ENCODE peak calls at places on chromosome 15, in nine cellular contexts. A is PC-3, K is IMR-90, V is GM06990, G is SK-N-SH, S is Panc1, M is ovary, D is cardiac muscle cell, B is mammary epithelial cell. N is an unnamed sample. For H3K27me3, the result is how much of the 10 kb centered on the place peaks cover.

GRCh38 chr15:48865387-48866079 is 12.4 kb upstream of the EID1 start:
- DNase-seq in A (no peak), K (peak), D (peak), G (no peak), B (no peak), V (no peak), M (no peak), S (no peak), N (peak)

GRCh38 chr15:93846148-93846547 is 385.2 kb upstream of the MCTP2 start:
- DNase-seq in S (no peak), D (no peak), G (no peak), A (no peak), B (no peak), V (no peak), K (no peak), M (no peak), N (no peak)

GRCh38 chr15:85973584-85974347 is 105.9 kb upstream of the AGBL1 start:
- DNase-seq in K (no peak), M (no peak), B (no peak), S (no peak), G (no peak), V (no peak), D (no peak), A (no peak), N (no peak)

GRCh38 chr15:36896949-36897348 is 203.4 kb downstream of the MEIS2 start:
- DNase-seq in G (no peak), V (no peak), S (no peak), B (no peak), M (no peak), K (no peak), D (no peak), A (no peak), N (no peak)

GRCh38 chr15:78365931-78366330 is 25.8 kb downstream of the CRABP1 start:
- DNase-seq in K (no peak), D (peak), V (no peak), M (no peak), S (no peak), A (peak), B (no peak), G (no peak), N (peak)

GRCh38 chr15:71390101-71390500 is 274.8 kb downstream of the THSD4 start:
- DNase-seq in S (no peak), V (no peak), A (peak), K (no peak), M (no peak), B (no peak), D (no peak), G (no peak), N (peak)

GRCh38 chr15:52103217-52104207 is 9.1 kb downstream of the BCL2L10 start:
- DNase-seq in K (peak), A (peak), V (peak), D (peak), G (no peak), B (peak), M (no peak), S (peak), N (peak)

GRCh38 chr15:87850916-87851315 is 405.6 kb downstream of the NTRK3 start:
- DNase-seq in M (no peak), G (no peak), S (no peak), K (no peak), V (no peak), D (peak), B (no peak), A (no peak), N (no peak)

GRCh38 chr15:92429378-92430066 is 35.8 kb downstream of the ST8SIA2 start:
- DNase-seq in D (peak), M (no peak), K (peak), S (peak), B (peak), V (no peak), A (peak), G (peak), N (peak)

GRCh38 chr15:96692826-96693225 is 362.3 kb downstream of the NR2F2 start:
- DNase-seq in B (no peak), A (no peak), M (no peak), V (no peak), K (no peak), G (no peak), D (no peak), S (no peak), N (peak)

GRCh38 chr15:55942332-55942731 is 51.1 kb downstream of the NEDD4 start:
- DNase-seq in V (no peak), S (no peak), A (no peak), M (no peak), G (no peak), K (no peak), B (no peak), D (peak), N (no peak)

GRCh38 chr15:68794869-68795268 is 25.8 kb downstream of the ANP32A start:
- DNase-seq in V (no peak), K (no peak), G (no peak), M (no peak), S (no peak), A (no peak), B (no peak), D (no peak), N (no peak)

GRCh38 chr15:72217216-72217615 is 13.8 kb downstream of the PKM start:
- DNase-seq in D (no peak), K (no peak), B (no peak), M (no peak), S (no peak), A (no peak), G (no peak), V (no peak), N (no peak)

GRCh38 chr15:50506121-50506520 is 40.3 kb downstream of the USP50 start:
- DNase-seq in G (no peak), A (no peak), B (no peak), V (no peak), S (no peak), K (no peak), D (no peak), M (peak), N (no peak)

GRCh38 chr15:66042624-66043023 is 173.3 kb downstream of the RAB11A start:
- DNase-seq in D (no peak), V (no peak), K (no peak), G (no peak), S (no peak), B (peak), M (no peak), A (no peak), N (no peak)

GRCh38 chr15:48566669-48567068 is 78.8 kb downstream of the FBN1 start:
- DNase-seq in D (peak), B (no peak), A (no peak), S (no peak), K (peak), V (no peak), M (no peak), G (no peak), N (no peak)

GRCh38 chr15:67444100-67444499 is 76.8 kb upstream of the C15orf61 start:
- DNase-seq in M (no peak), B (no peak), G (no peak), V (no peak), D (no peak), K (no peak), S (no peak), A (no peak), N (no peak)

GRCh38 chr15:55546718-55547117 is 38.7 kb upstream of the DNAAF4 start:
- DNase-seq in V (no peak), D (peak), K (peak), A (peak), M (no peak), S (no peak), G (no peak), B (no peak), N (no peak)

GRCh38 chr15:92808611-92809063 is 91.5 kb upstream of the CHD2 start:
- DNase-seq in S (no peak), M (peak), V (no peak), A (peak), B (peak), K (peak), G (peak), D (peak), N (no peak)

GRCh38 chr15:83012038-83012490 is 625 bp upstream of the C15orf40 start:
- DNase-seq in D (no peak), S (no peak), K (no peak), V (no peak), G (no peak), B (no peak), A (no peak), M (no peak), N (peak)

GRCh38 chr15:82852906-82853635 is 43.6 kb downstream of the WHAMM start:
- DNase-seq in G (no peak), K (no peak), M (no peak), V (no peak), D (no peak), A (no peak), B (no peak), S (no peak), N (peak)

GRCh38 chr15:65857718-65858402 is 11.4 kb upstream of the RAB11A start:
- DNase-seq in D (no peak), S (no peak), V (no peak), G (no peak), A (no peak), K (no peak), B (no peak), M (no peak), N (no peak)

GRCh38 chr15:85316244-85316934 is 64.0 kb upstream of the AKAP13 start:
- DNase-seq in D (no peak), M (no peak), A (peak), K (peak), B (no peak), G (no peak), V (no peak), S (no peak), N (no peak)

GRCh38 chr15:64596701-64597468 is 136.5 kb downstream of the ZNF609 start:
- DNase-seq in K (peak), M (no peak), A (no peak), V (peak), D (peak), G (no peak), S (no peak), B (no peak), N (peak)

GRCh38 chr15:69883306-69883705 is 214.4 kb downstream of the TLE3 start:
- DNase-seq in S (no peak), B (no peak), M (no peak), K (no peak), A (no peak), D (no peak), G (no peak), V (no peak), N (no peak)
- H3K27me3 ChIP-seq in S (under half), B (under half), M (under half), K (half or more), A (under half), D (under half), G (under half), V (under half), N (under half)

GRCh38 chr15:28097656-28098359 is 1.3 kb downstream of the OCA2 start:
- DNase-seq in D (no peak), G (no peak), A (no peak), S (no peak), K (no peak), V (no peak), M (no peak), B (no peak), N (no peak)

GRCh38 chr15:28099555-28100140 is 533 bp upstream of the OCA2 start:
- DNase-seq in G (no peak), K (no peak), M (no peak), A (no peak), S (no peak), V (no peak), B (no peak), D (no peak), N (no peak)

GRCh38 chr15:28098360-28098765 is 752 bp downstream of the OCA2 start:
- DNase-seq in B (no peak), S (no peak), V (no peak), K (no peak), G (no peak), D (no peak), M (no peak), A (no peak), N (no peak)

GRCh38 chr15:28100516-28101195 is 1.5 kb upstream of the OCA2 start:
- DNase-seq in V (no peak), M (no peak), D (no peak), G (no peak), S (no peak), B (no peak), A (no peak), K (no peak), N (no peak)

GRCh38 chr15:28098766-28099554 is at the start of gene OCA2:
- DNase-seq in S (no peak), M (peak), G (peak), V (no peak), K (peak), B (no peak), A (peak), D (peak), N (peak)
- TF ChIP-seq CTCF in S (no peak), M (no peak), G (peak), V (peak), K (peak), B (no peak), A (peak), D (peak), N (peak)

GRCh38 chr15:74959643-74959939 is 3.0 kb upstream of the RPP25 start:
- DNase-seq in V (no peak), G (no peak), M (no peak), D (no peak), S (no peak), K (no peak), A (no peak), B (no peak), N (no peak)

GRCh38 chr15:74956648-74957300 is at the start of gene RPP25:
- DNase-seq in B (peak), M (peak), A (peak), D (peak), K (peak), G (peak), V (peak), S (peak), N (peak)

GRCh38 chr15:74958908-74959642 is 2.5 kb upstream of the RPP25 start:
- DNase-seq in V (no peak), A (no peak), B (no peak), K (no peak), D (no peak), G (no peak), M (no peak), S (no peak), N (peak)

GRCh38 chr15:74957301-74958035 is 896 bp upstream of the RPP25 start:
- DNase-seq in B (no peak), V (no peak), A (no peak), M (no peak), S (no peak), G (no peak), K (no peak), D (peak), N (peak)

GRCh38 chr15:74958320-74958907 is 1.8 kb upstream of the RPP25 start:
- DNase-seq in M (no peak), S (no peak), A (peak), V (no peak), G (peak), B (no peak), D (peak), K (no peak), N (peak)
- H3K4me3 ChIP-seq in M (peak), S (peak), A (peak), V (no peak), G (no peak), B (no peak), D (peak), K (no peak), N (peak)

DNA sequence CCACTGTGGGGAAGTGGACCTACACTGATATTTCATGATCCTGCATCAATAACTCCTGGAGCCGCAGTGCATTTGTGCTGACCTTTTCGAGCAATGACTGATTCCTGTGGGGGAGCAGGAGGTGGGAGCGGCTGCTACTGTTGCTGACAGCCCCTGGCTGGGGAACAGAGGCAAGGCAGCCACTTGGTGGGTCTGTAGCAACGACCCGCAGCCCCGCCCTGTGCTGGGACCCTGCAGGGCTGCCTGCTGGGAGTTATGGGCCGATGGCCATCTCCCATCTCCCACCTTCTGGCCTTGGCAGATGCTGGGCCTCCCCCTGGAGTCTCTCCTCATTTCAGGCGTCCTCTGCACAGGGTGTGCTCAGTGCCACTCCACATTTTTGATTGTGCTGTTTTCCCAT is 42.1 kb downstream of the CCDC33 start:
- DNase-seq in V (no peak), S (no peak), K (no peak), A (no peak), B (no peak), G (no peak), M (no peak), D (no peak), N (no peak)
- H3K27me3 ChIP-seq in V (under half), S (under half), K (half or more), A (under half), B (under half), G (under half), M (under half), D (under half), N (under half)

GRCh38 chr15:45166792-45167630 is 20.8 kb downstream of the SHF start:
- DNase-seq in S (peak), G (peak), B (peak), K (peak), V (peak), A (peak), M (peak), D (peak), N (peak)
- TF ChIP-seq CTCF in S (peak), G (peak), B (peak), K (peak), V (peak), A (peak), M (peak), D (peak), N (peak)

DNA sequence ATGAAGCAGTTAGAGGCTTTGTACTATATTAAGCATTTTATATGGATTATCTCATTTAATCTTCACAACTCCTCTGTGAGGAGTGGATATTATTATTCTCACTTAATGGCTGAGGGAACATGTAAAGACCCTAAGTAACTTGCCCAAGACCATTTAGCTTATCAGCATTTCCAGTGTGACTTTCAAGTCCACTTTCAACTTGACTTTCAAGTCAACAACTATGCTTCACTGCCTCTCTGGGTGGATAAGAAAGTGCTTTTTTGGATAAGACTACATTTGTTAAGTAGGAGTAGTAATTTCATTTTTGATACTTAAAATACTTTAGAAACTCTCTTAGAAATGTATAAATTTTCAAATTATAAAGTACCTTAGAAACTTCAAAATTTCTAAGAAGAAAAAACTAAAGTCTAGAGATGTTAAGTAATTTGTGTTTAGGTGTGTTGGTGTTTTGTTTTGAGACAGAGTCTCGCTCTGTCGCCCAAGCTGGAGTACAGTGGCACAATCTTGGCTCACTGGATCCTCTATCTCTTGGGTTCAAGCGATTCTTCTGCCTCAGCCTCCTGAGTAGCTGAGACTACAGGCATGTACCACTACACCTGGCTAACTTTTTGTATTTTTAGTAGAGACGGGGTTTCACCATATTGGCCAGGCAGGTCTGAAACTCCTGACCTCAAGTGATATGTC is 71.8 kb downstream of the MINDY2 start:
- DNase-seq in S (no peak), D (no peak), G (no peak), V (peak), M (no peak), K (no peak), A (no peak), B (no peak), N (no peak)
- H3K4me3 ChIP-seq in S (no peak), D (no peak), G (no peak), V (no peak), M (no peak), K (no peak), A (no peak), B (no peak), N (no peak)

GRCh38 chr15:40511093-40511471 is 40.3 kb downstream of the CHST14 start:
- DNase-seq in D (peak), M (no peak), A (no peak), G (no peak), B (no peak), K (no peak), V (peak), S (no peak), N (no peak)
- H3K27me3 ChIP-seq in D (half or more), M (under half), A (under half), G (under half), B (under half), K (under half), V (under half), S (under half), N (under half)

DNA sequence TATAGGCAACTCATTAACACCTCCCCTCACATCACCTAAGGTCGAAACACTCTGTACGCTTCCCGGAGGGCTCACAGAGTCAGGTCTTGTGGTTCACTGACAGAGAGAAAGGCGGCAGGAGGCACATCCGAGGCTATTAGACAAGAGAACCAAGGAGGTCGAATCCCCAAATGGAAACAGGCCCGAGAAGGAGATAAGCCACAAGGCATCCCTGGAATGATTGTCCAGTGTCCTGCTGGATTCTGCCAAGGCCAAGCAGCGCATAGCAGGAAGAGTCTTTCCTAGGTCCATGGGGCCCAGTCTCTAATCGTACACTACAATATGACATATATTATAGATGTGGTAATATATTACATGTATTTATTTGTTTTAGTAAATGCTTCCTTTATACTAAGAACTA is 58.5 kb downstream of the ANXA2 start:
- DNase-seq in V (no peak), A (no peak), S (no peak), D (no peak), B (no peak), G (no peak), K (no peak), M (no peak), N (no peak)
- TF ChIP-seq CTCF in V (no peak), A (no peak), S (no peak), D (no peak), B (no peak), G (no peak), K (no peak), M (no peak), N (no peak)

GRCh38 chr15:26023691-26024090 is 160.6 kb upstream of the ATP10A start:
- DNase-seq in B (no peak), K (no peak), S (no peak), D (no peak), A (no peak), V (no peak), M (no peak), G (no peak), N (no peak)
- H3K4me3 ChIP-seq in B (no peak), K (no peak), S (no peak), D (no peak), A (no peak), V (no peak), M (no peak), G (no peak), N (no peak)

N was measured in A673.